ENCODE peak calls at places on chromosomes 11 and 22, in four cellular contexts. J is SK-N-MC, R is SK-N-SH, V is esophagus muscularis mucosa. M is an unnamed sample.

GRCh38 chr11:27950339-27950738 is 157.6 kb downstream of the KIF18A start:
- DNase-seq in J (no peak), V (no peak), R (no peak), M (no peak)

GRCh38 chr22:21832291-21833290 is 34.9 kb downstream of the MAPK1 start:
- DNase-seq in R (no peak), J (no peak), V (no peak), M (no peak)

GRCh38 chr22:29041408-29041807 is 20.2 kb downstream of the C22orf31 start:
- DNase-seq in V (no peak), J (no peak), R (no peak), M (no peak)

GRCh38 chr11:69443968-69444364 is 37.5 kb upstream of the LINC01488 start:
- DNase-seq in J (no peak), V (no peak), R (no peak), M (no peak)

GRCh38 chr11:60307507-60308195 is 19.4 kb upstream of the MS4A6E start:
- DNase-seq in V (no peak), J (no peak), R (no peak), M (no peak)

GRCh38 chr11:13721760-13722159 is 53.3 kb downstream of the FAR1 start:
- DNase-seq in J (no peak), R (no peak), V (no peak), M (no peak)

GRCh38 chr22:47759909-47760308 is 997.5 kb downstream of the TBC1D22A start:
- DNase-seq in V (peak; percentile 89), J (no peak), R (no peak), M (no peak)

GRCh38 chr11:77353131-77353530 is 51.6 kb upstream of the GDPD4 start:
- DNase-seq in V (no peak), R (no peak), J (no peak), M (no peak)

GRCh38 chr11:61888043-61888442 is 3.3 kb downstream of the FADS3 start:
- DNase-seq in J (no peak), R (no peak), V (peak; percentile 93), M (no peak)

DNA sequence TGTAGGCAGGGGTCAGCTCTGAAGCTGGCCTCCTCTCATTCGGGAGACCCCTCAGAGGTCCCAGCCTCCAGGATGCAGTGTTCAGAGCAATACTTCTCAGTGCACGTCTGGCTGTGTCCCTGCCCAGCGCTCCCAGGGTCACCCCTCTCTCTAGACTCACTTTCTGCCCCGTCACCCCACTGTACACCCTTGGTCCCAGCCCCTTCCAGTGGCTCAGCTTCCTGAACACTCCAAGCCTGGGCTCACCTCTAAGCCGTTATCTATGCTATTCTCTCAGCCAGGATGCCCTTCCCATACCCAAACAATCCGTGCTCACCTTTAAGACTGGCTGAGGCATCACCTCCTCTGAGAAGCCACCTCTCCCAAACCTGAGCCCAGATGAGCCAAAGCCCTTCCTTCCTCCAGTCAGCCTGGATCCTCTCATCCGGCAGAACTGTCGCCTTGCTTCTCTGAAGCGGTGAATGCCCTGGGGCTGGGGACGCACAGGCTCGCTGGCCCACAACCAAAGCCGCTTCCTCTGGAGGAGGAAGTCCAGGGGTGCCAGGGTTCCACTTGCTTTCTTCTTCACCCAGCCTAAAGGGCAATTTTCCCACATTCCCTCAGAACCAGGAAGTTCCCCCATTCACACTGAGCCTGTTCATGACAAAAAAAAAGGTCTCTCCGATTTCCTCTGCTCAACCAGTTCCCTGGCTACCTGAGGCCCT is 13.7 kb upstream of the CDKN1C start:
- DNase-seq in J (no peak), V (no peak), R (no peak), M (peak; percentile 60)
- H3K4me3 ChIP-seq in J (no peak overlapping the region), V (no peak overlapping the region), R (no peak overlapping the region), M (no peak overlapping the region)

DNA sequence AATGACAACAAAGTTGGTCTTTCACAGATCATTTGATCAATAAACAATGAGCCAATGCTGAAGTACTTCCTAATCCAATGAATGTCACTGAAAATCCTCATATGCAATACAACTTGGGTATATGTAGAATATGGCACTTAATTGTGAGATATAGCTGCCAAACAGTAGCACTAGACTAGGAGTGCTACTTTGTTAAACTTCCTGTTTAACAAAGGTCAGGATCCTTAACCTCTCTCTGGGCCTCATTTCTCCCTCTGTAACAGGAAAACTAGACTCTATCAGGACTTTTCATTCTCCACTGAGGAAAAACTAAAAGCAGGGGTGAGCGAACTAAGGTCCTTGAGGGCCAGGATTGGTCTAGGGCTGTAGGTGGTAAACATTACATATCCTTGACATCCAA is 56.1 kb downstream of the PITPNB start:
- DNase-seq in V (no peak), J (no peak), R (no peak), M (no peak)
- H3K27ac ChIP-seq in V (peak overlapping the region; percentile 85), J (no peak overlapping the region), R (no peak overlapping the region), M (no peak overlapping the region)

GRCh38 chr22:33850227-33850626 is 70.0 kb downstream of the LARGE1 start:
- DNase-seq in J (no peak), R (no peak), V (no peak), M (no peak)
- TF ChIP-seq POLR2AphosphoS5 in J (no peak), R (no peak), V (no peak), M (no peak)

GRCh38 chr11:67422894-67423293 is 5.4 kb upstream of the RPS6KB2 start:
- DNase-seq in J (no peak), V (no peak), R (no peak), M (no peak)
- H3K4me3 ChIP-seq in J (no peak overlapping the region), V (no peak overlapping the region), R (no peak overlapping the region), M (no peak overlapping the region)